ENCODE peak calls at places on chromosomes 12 and 14, in five cellular contexts. O is DND-41, M is cardiac muscle cell, T is hepatocyte, G is neuronal stem cell. J is an unnamed sample.

GRCh38 chr12:75526655-75527511 is 15.5 kb upstream of the KRR1 start:
- DNase-seq in O (peak; percentile 48), M (peak; percentile 81), T (peak; percentile 57), G (peak; percentile 24), J (no peak)

GRCh38 chr14:33335366-33335765 is 396.7 kb downstream of the NPAS3 start:
- DNase-seq in O (no peak), M (no peak), T (no peak), G (no peak), J (no peak)

GRCh38 chr14:75249251-75249957 is 29.2 kb upstream of the FOS start:
- DNase-seq in O (peak; percentile 90), M (peak; percentile 32), T (no peak), G (no peak), J (peak; percentile 44)

GRCh38 chr12:57899010-57899662 is 42.2 kb upstream of the ATP23 start:
- DNase-seq in O (peak; percentile 51), M (no peak), T (no peak), G (no peak), J (peak; percentile 47)

GRCh38 chr14:54435500-54435981 is 5.6 kb downstream of the CNIH1 start:
- DNase-seq in O (no peak), M (no peak), T (peak; percentile 26), G (no peak), J (peak; percentile 88)

GRCh38 chr14:73125169-73125588 is 11.1 kb upstream of the PSEN1 start:
- DNase-seq in O (no peak), M (no peak), T (no peak), G (no peak), J (no peak)

GRCh38 chr14:80364274-80364673 is 153.0 kb upstream of the DIO2 start:
- DNase-seq in O (no peak), M (no peak), T (peak; percentile 20), G (no peak), J (no peak)

GRCh38 chr12:40106202-40106533 is 287 bp upstream of the SLC2A13 start:
- DNase-seq in O (no peak), M (no peak), T (no peak), G (no peak), J (peak; percentile 16)

GRCh38 chr12:46451276-46452021 is 78.9 kb upstream of the SLC38A2 start:
- DNase-seq in O (no peak), M (no peak), T (no peak), G (no peak), J (no peak)

GRCh38 chr12:78361683-78362082 is 502.9 kb upstream of the SYT1 start:
- DNase-seq in O (no peak), M (no peak), T (no peak), G (no peak), J (no peak)

GRCh38 chr12:114976959-114977358 is 293.0 kb upstream of the TBX3 start:
- DNase-seq in O (no peak), M (no peak), T (no peak), G (no peak), J (peak; percentile 70)

GRCh38 chr12:111363578-111363977 is 5.3 kb downstream of the PHETA1 start:
- DNase-seq in O (no peak), M (no peak), T (no peak), G (no peak), J (peak; percentile 21)

GRCh38 chr12:98644433-98644711 is 216 bp downstream of the IKBIP start:
- DNase-seq in O (no peak), M (peak; percentile 70), T (peak; percentile 62), G (no peak), J (peak; percentile 76)

GRCh38 chr14:90445011-90445410 is 48.2 kb downstream of the CALM1 start:
- DNase-seq in O (no peak), M (no peak), T (no peak), G (no peak), J (no peak)

GRCh38 chr12:94561943-94562411 is 88.4 kb downstream of the TMCC3 start:
- DNase-seq in O (no peak), M (no peak), T (no peak), G (no peak), J (peak; percentile 83)

GRCh38 chr12:108400060-108400459 is 60.9 kb upstream of the CMKLR1 start:
- DNase-seq in O (no peak), M (no peak), T (no peak), G (no peak), J (no peak)

GRCh38 chr12:39626033-39626814 is 6.6 kb upstream of the ABCD2 start:
- DNase-seq in O (no peak), M (no peak), T (no peak), G (no peak), J (no peak)

GRCh38 chr12:79424109-79424721 is 266.5 kb downstream of the PAWR start:
- DNase-seq in O (no peak), M (no peak), T (peak; percentile 37), G (peak; percentile 27), J (peak; percentile 94)

GRCh38 chr14:89428556-89429196 is 11.6 kb upstream of the FOXN3 start:
- DNase-seq in O (peak; percentile 76), M (no peak), T (no peak), G (no peak), J (peak; percentile 65)

GRCh38 chr14:41146391-41146790 is 460.3 kb upstream of the LRFN5 start:
- DNase-seq in O (no peak), M (no peak), T (no peak), G (no peak), J (no peak)

GRCh38 chr12:118055144-118055557 is 5.8 kb downstream of the WSB2 start:
- DNase-seq in O (peak; percentile 76), M (peak; percentile 21), T (peak; percentile 52), G (no peak), J (no peak)

GRCh38 chr12:60419986-60420385 is 824.2 kb downstream of the SLC16A7 start:
- DNase-seq in O (no peak), M (no peak), T (no peak), G (no peak), J (no peak)

DNA sequence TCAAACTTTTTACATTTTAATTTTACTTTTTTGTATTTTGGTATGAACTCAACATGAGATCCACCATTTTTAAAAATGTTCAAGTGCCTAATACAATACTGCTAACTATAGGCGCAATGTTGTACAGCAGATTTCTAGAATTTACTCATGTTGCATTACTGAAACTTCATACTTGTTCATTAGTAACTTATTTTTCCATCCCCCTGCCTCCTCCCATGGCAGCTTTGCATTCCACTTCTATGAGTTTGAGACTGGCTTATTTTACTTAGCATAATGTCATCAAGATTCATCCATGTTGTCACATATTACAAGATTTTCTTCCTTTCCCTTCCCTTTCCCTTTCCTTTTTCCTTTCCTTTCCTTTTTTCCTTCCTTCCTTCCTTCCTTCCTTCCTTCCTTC is 825.9 kb downstream of the SLC16A7 start:
- DNase-seq in O (no peak), M (no peak), T (no peak), G (no peak), J (no peak)
- H3K4me1 ChIP-seq in O (no peaks in the 10 kb centered on the region), M (no peaks in the 10 kb centered on the region), T (no peaks in the 10 kb centered on the region), G (no peaks in the 10 kb centered on the region), J (no peaks in the 10 kb centered on the region)

DNA sequence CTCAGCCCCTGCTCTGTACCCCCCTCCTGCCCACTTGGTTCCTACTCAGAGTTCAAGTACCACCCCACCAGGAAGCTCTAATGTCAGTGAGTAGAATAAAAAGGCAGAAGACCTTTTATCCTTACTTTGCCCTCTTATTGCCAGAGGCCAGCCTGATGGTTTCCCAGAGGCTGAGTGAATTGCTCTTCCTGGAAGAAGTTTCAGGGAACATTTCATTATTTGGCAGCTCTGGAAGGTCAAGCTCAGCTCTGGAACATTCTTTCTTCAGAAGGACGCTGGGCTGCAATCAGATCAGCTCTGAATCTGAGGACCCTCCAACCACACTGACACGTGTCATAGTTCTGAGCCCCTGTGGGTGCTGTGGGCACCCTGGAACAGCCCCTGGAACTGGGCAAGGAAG is 188.9 kb downstream of the ETV6 start:
- DNase-seq in O (no peak), M (no peak), T (no peak), G (no peak), J (no peak)
- H3K4me1 ChIP-seq in O (no peaks in the 10 kb centered on the region), M (peaks cover 17% of the 10 kb centered on the region), T (peaks cover 5% of the 10 kb centered on the region), G (no peaks in the 10 kb centered on the region), J (no peaks in the 10 kb centered on the region)

DNA sequence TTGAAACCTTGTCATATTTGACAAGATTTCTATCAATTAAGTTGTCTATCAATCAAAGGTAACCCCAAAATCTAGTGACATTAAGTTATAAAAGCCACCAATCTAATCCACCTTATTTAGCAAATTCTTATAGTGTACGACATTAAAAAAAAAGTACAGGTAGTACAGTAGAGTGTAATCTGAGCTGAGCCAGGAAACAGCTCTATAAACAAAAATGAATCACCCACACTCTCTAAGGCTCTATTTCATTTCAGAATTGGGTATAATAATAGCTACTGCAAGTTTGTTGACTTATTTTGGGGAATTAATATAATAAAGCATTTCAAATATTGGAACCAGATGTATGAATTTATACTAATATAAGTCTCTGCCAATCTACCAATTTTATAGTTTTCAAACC is 342.4 kb upstream of the FLRT2 start:
- DNase-seq in O (no peak), M (no peak), T (no peak), G (no peak), J (no peak)
- H3K4me1 ChIP-seq in O (no peaks in the 10 kb centered on the region), M (no peaks in the 10 kb centered on the region), T (no peaks in the 10 kb centered on the region), G (no peaks in the 10 kb centered on the region), J (peaks cover 19% of the 10 kb centered on the region)

DNA sequence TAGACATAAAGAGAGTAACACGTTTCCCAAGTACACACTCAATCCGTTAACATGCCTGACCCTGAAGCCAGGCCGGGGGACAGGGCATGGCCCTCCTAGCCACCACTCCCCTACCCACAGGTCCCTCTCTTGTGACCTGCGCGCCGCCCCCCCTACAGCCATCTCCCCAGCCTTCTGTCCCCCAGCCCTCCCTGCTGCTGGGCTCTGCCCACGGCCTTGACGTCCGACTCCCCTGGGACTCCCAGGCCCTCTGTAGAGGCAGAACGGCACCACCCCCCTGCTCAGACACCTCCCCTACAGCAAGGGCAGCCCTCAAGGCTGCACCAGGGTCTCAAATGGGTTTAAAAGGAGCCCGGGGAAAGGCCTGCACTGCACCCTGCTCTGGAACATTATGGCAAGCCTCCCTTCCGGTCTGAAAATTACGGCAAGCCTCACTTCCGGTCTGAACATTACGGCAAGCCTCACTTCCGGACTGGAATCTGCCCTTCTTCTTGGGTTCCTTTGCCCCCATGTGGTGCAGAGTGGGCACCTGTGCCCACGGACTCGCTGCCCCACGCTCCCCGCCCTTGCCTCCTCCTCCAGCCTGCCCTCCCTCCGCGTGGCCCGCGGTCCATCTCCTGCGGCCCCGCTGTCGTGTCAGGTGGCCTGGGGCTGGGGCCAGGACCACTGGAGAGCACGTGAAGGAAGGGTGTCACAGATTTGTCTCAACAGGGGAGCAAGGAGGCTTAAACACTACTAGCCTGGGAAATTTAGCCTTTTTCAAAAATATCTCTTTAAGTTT is 77.6 kb downstream of the MOK start:
- DNase-seq in O (no peak), M (no peak), T (no peak), G (no peak), J (no peak)
- H3K4me1 ChIP-seq in O (no peaks in the 10 kb centered on the region), M (no peaks in the 10 kb centered on the region), T (no peaks in the 10 kb centered on the region), G (peaks cover 3% of the 10 kb centered on the region), J (no peaks in the 10 kb centered on the region)

DNA sequence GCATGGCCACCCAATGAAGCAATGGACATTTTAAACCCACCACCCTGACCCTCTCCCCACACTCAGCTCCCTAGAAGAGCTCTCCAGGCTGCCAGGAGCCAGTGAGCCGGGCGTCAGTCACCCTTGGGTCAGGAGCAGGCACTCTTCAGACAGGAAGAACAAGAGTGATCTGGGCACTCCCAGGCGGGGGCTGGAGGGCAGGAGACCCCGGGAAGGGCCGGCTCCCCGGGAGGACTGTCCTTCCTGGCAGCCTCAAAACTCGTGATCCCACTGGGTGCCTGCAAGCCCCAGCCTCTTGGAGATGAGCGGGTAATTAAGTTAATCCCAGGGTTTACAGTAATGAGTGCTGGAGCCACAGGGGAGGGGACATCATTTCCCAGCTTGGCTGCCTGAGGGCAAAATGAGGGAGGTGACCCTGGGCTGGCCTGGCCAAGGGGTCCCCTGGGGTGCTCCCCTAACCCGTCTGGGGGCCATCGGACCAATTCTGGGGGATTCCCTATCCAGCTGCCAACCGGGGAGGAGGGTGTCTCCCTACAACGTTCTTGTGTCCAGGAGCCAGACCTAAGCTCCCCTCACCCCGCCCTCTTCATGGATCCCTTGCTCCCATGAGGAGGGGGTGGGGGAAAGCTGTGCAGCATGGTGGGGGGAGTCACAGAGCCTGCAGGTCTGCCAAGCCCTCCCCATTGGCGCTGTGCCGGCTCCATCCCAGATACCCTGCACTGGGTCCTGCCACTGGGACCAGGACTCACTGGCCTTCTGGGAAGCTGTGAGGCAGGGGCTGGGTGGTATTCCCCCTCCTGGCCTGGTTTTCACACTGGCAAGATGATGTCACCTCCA is 59.2 kb downstream of the CCNK start:
- DNase-seq in O (no peak), M (no peak), T (no peak), G (no peak), J (no peak)
- H3K4me1 ChIP-seq in O (no peaks in the 10 kb centered on the region), M (peaks cover 44% of the 10 kb centered on the region), T (peaks cover 36% of the 10 kb centered on the region), G (peaks cover 50% of the 10 kb centered on the region), J (peaks cover 12% of the 10 kb centered on the region)